ENCODE peak calls at places on chromosomes 13 and 19, in nine cellular contexts. I is astrocyte of the spinal cord, Q is cardiac muscle cell, D is tibial artery, A is neural progenitor cell, Y is HCT116, T is AG09309, C is endodermal cell, N is cardiac fibroblast. W is an unnamed sample.

GRCh38 chr19:19563348-19563848 is 25.3 kb downstream of the CILP2 start:
- DNase-seq in I (no peak), Q (no peak), D (no peak), A (no peak), Y (no peak), T (no peak), C (no peak), N (no peak), W (no peak)

GRCh38 chr19:56958428-56958827 is 117.9 kb upstream of the PEG3 start:
- DNase-seq in I (no peak), Q (no peak), D (no peak), A (no peak), Y (no peak), T (no peak), C (no peak), N (no peak), W (no peak)

GRCh38 chr13:112510987-112511715 is 76.8 kb downstream of the TUBGCP3 start:
- DNase-seq in I (no peak), Q (no peak), D (no peak), A (no peak), Y (no peak), T (no peak), C (peak), N (no peak), W (no peak)

GRCh38 chr13:46369506-46370268 is 17.4 kb downstream of the RUBCNL start:
- DNase-seq in I (peak), Q (peak), D (no peak), A (no peak), Y (no peak), T (peak), C (no peak), N (peak), W (no peak)

GRCh38 chr13:80341771-80342271 is 895 bp upstream of the SPRY2 start:
- DNase-seq in I (peak), Q (peak), D (peak), A (peak), Y (no peak), T (no peak), C (peak), N (peak), W (peak)

GRCh38 chr13:97904059-97904458 is 49.4 kb upstream of the IPO5 start:
- DNase-seq in I (no peak), Q (no peak), D (no peak), A (no peak), Y (no peak), T (no peak), C (no peak), N (no peak), W (no peak)

GRCh38 chr13:92029641-92030040 is 631.2 kb downstream of the GPC5 start:
- DNase-seq in I (no peak), Q (no peak), D (no peak), A (no peak), Y (no peak), T (no peak), C (no peak), N (no peak), W (no peak)

GRCh38 chr13:84980571-84980970 is 818.6 kb downstream of the SLITRK6 start:
- DNase-seq in I (no peak), Q (no peak), D (no peak), A (no peak), Y (no peak), T (no peak), C (no peak), N (no peak), W (no peak)

GRCh38 chr13:67147257-67148218 is 82.6 kb downstream of the PCDH9 start:
- DNase-seq in I (peak), Q (peak), D (no peak), A (peak), Y (no peak), T (no peak), C (no peak), N (peak), W (no peak)

GRCh38 chr19:21698215-21698614 is 69.2 kb downstream of the ZNF100 start:
- DNase-seq in I (peak), Q (peak), D (no peak), A (peak), Y (no peak), T (peak), C (no peak), N (peak), W (no peak)

GRCh38 chr19:3277649-3278048 is 53.2 kb downstream of the CELF5 start:
- DNase-seq in I (no peak), Q (no peak), D (no peak), A (no peak), Y (no peak), T (no peak), C (no peak), N (no peak), W (no peak)

GRCh38 chr19:50203281-50204080 is at the start of gene MYH14:
- DNase-seq in I (peak), Q (peak), D (no peak), A (peak), Y (peak), T (no peak), C (peak), N (peak), W (peak)

GRCh38 chr19:54905908-54906511 is at the start of gene NCR1:
- DNase-seq in I (no peak), Q (no peak), D (no peak), A (no peak), Y (no peak), T (no peak), C (no peak), N (no peak), W (no peak)

GRCh38 chr13:35191883-35192282 is 249.8 kb downstream of the NBEA start:
- DNase-seq in I (no peak), Q (no peak), D (no peak), A (no peak), Y (no peak), T (no peak), C (no peak), N (no peak), W (no peak)

GRCh38 chr19:43997631-43998290 is 5.0 kb upstream of the ZNF230 start:
- DNase-seq in I (peak), Q (peak), D (no peak), A (no peak), Y (no peak), T (peak), C (peak), N (peak), W (no peak)

GRCh38 chr13:40153516-40153915 is 498.1 kb downstream of the COG6 start:
- DNase-seq in I (no peak), Q (peak), D (no peak), A (no peak), Y (no peak), T (no peak), C (no peak), N (no peak), W (no peak)

GRCh38 chr13:98155475-98156111 is 12.7 kb downstream of the FARP1 start:
- DNase-seq in I (peak), Q (peak), D (no peak), A (no peak), Y (no peak), T (no peak), C (no peak), N (peak), W (peak)

GRCh38 chr19:43524922-43525835 is 1.8 kb downstream of the ETHE1 start:
- DNase-seq in I (peak), Q (peak), D (peak), A (peak), Y (peak), T (no peak), C (peak), N (peak), W (peak)

GRCh38 chr13:51590966-51591627 is 6.8 kb downstream of the WDFY2 start:
- DNase-seq in I (peak), Q (peak), D (no peak), A (no peak), Y (no peak), T (peak), C (no peak), N (peak), W (peak)

GRCh38 chr19:49468746-49469447 is 5.1 kb upstream of the FLT3LG start:
- DNase-seq in I (peak), Q (peak), D (peak), A (peak), Y (no peak), T (no peak), C (peak), N (peak), W (peak)

GRCh38 chr13:75514080-75515040 is 23.3 kb downstream of the COMMD6 start:
- DNase-seq in I (peak), Q (peak), D (no peak), A (no peak), Y (no peak), T (peak), C (no peak), N (peak), W (no peak)

GRCh38 chr19:16076154-16076957 is at the start of gene TPM4:
- DNase-seq in I (peak), Q (peak), D (peak), A (peak), Y (peak), T (peak), C (peak), N (peak), W (peak)

GRCh38 chr19:40713939-40714338 is 2.7 kb downstream of the COQ8B start:
- DNase-seq in I (no peak), Q (no peak), D (no peak), A (no peak), Y (no peak), T (no peak), C (no peak), N (no peak), W (no peak)

GRCh38 chr13:85194482-85194881 is 604.7 kb downstream of the SLITRK6 start:
- DNase-seq in I (no peak), Q (no peak), D (no peak), A (no peak), Y (no peak), T (no peak), C (no peak), N (no peak), W (no peak)

GRCh38 chr19:45804140-45804958 is 10.8 kb downstream of the RSPH6A start:
- DNase-seq in I (no peak), Q (no peak), D (no peak), A (no peak), Y (no peak), T (no peak), C (no peak), N (no peak), W (no peak)

GRCh38 chr19:36136975-36137686 is 2.7 kb upstream of the CAPNS1 start:
- DNase-seq in I (peak), Q (peak), D (peak), A (no peak), Y (peak), T (no peak), C (no peak), N (peak), W (peak)

GRCh38 chr13:24115671-24116070 is 44.8 kb upstream of the SPATA13 start:
- DNase-seq in I (no peak), Q (no peak), D (no peak), A (no peak), Y (no peak), T (no peak), C (no peak), N (no peak), W (no peak)

GRCh38 chr13:58620171-58620570 is 988.6 kb downstream of the PCDH17 start:
- DNase-seq in I (no peak), Q (no peak), D (no peak), A (peak), Y (no peak), T (no peak), C (peak), N (no peak), W (no peak)
- H3K4me3 ChIP-seq in I (no peak), Q (no peak), D (no peak), A (no peak), Y (no peak), T (no peak), C (no peak), N (no peak), W (no peak)

DNA sequence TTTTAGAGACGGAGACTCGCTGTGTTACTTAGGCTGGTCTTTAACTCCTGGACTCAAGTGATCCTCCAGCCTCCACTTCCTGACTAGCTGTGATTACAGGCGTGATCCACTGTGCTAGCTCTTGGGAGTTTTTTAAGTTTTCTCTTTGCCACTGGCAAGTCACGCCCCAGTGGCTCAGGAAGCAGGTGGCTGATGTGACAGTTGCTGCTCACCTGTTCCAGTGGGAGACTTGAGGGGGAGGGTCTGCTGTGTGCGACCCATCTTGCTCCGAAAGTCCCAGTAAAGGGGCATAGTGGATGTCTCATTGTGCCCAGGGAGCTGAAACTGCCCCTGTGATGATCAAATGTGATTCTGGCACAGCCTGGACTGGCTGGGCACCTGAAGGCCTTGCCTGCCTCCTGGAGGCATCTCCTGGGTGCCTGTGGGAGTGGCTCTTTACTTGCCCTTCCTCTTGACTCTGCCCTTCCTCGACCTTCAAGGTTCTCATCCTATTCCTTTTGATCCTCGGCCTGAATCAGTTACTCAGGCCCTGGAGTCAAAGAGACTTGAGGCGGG is 7.8 kb downstream of the SMARCA4 start:
- DNase-seq in I (no peak), Q (no peak), D (no peak), A (no peak), Y (no peak), T (no peak), C (no peak), N (no peak), W (no peak)
- H3K4me3 ChIP-seq in I (no peak), Q (no peak), D (no peak), A (no peak), Y (no peak), T (no peak), C (no peak), N (no peak), W (no peak)

DNA sequence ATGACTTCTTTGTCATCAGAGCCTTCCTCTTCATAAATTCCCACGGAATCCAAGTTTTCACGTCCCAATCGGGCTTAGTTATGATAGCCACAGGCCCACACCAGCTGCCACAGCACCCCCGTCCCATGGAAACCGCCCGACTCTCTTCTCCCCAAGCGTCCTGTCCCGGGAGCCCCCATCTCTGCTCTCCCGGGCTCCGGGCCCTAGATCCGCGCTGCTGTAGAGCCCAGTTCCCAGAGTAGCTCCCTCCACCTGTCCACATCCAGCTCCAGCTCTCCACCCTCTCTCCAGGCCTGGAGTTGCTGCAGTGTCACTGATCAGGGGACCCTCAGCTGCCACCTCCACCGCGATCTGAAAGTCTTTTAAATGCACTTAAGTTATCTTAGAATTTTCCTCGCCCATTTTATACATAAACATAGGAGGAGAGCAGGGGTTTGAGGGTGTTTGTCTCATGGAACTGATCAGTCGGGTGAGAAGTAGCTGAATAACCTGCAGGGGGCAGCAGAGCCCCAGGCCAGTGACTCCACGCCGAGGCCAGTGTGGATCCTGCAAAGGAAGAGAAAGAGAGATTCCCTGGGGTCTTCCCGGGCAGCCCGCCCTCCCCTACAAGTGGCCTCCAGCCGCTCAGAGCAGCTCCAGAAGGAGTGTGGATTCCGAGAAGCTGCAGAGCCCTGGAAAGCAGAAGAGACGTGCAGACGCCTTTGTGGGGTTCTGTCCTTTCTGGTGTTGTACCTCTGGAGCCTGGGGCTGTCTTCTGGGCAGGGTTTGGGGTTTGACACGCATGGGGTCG is 1.1 kb upstream of the ZNF763 start:
- DNase-seq in I (peak), Q (peak), D (peak), A (peak), Y (no peak), T (no peak), C (peak), N (peak), W (peak)
- H3K4me3 ChIP-seq in I (no peak), Q (no peak), D (peak), A (peak), Y (no peak), T (no peak), C (peak), N (no peak), W (peak)

GRCh38 chr19:10205636-10206035 is 10.9 kb upstream of the DNMT1 start:
- DNase-seq in I (no peak), Q (no peak), D (no peak), A (no peak), Y (no peak), T (no peak), C (no peak), N (no peak), W (no peak)

GRCh38 chr19:10207026-10207425 is 12.3 kb upstream of the DNMT1 start:
- DNase-seq in I (no peak), Q (no peak), D (no peak), A (no peak), Y (no peak), T (no peak), C (no peak), N (no peak), W (no peak)

GRCh38 chr19:10203686-10204085 is 8.9 kb upstream of the DNMT1 start:
- DNase-seq in I (no peak), Q (no peak), D (no peak), A (no peak), Y (no peak), T (no peak), C (no peak), N (no peak), W (no peak)

GRCh38 chr19:10206226-10206873 is 11.6 kb upstream of the DNMT1 start:
- DNase-seq in I (peak), Q (peak), D (no peak), A (no peak), Y (no peak), T (no peak), C (no peak), N (peak), W (no peak)

DNA sequence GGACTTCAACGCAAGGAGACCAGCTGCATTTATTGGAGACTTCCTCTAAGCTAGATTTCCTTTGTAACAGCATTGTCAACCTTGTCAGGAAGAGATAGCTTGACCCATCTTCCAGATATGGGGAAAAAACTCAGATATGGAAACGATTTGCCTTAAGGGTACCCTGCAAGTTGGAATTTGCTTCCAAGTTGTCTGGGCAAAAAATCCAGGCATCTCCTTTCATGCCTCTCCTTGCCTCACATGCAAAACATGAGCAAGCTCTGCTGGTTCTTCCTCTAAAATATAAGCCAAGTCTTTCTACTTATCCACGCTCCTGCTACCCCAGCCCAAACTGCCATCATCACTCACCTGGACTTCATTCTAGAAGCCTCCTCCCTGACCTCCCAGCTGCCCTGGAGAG is 6.4 kb upstream of the DNMT1 start:
- DNase-seq in I (no peak), Q (no peak), D (no peak), A (no peak), Y (no peak), T (no peak), C (no peak), N (no peak), W (no peak)
- H3K4me3 ChIP-seq in I (no peak), Q (no peak), D (no peak), A (no peak), Y (no peak), T (no peak), C (no peak), N (no peak), W (no peak)

GRCh38 chr13:74026753-74027152 is 107.5 kb downstream of the KLF12 start:
- DNase-seq in I (peak), Q (peak), D (no peak), A (no peak), Y (no peak), T (no peak), C (peak), N (peak), W (no peak)
- H3K4me3 ChIP-seq in I (no peak), Q (peak), D (no peak), A (no peak), Y (no peak), T (no peak), C (peak), N (no peak), W (no peak)

DNA sequence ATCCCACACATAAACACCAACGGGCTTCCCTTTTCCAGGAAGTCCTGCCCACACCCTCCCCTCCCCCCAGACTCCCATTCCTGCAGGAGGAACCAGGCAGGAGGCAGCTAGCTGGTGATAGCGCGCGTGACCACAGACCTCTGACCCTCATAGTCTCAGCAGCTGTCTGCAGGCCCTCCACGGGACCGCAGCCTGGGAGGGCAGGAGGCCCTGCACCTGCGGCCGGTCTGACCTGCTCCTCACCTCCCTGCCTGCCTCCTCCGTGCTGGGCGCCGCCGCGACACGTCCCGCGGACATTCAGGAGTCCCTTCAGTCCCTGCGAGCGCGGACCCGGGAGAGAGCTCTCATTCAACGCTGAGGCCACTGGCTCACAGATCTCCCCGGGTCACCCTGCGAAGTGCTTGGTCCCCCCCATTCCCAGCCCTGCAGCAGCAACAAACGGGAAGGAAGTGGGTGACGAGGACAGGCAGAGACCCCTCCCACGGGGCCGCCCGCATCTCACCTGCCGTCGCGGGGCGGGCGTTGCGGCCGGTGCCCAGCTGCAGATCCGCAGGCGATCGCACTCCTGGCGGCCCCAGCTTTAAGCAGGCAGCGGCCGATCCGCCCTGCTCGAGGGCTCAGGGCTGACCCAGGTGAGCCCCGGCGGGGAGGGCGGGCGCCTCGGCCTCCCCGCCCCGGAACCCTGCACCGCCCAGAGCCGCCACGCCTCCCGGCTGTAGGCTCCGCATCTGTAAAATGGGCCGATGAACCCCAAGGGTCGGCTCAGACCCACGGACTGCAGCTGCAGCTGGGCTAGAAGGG is 1.1 kb upstream of the ACP5 start:
- DNase-seq in I (no peak), Q (peak), D (peak), A (peak), Y (no peak), T (no peak), C (peak), N (no peak), W (peak)
- H3K4me3 ChIP-seq in I (no peak), Q (no peak), D (peak), A (peak), Y (no peak), T (no peak), C (no peak), N (peak), W (peak)

GRCh38 chr19:1264801-1265610 is 4.1 kb upstream of the CIRBP start:
- DNase-seq in I (peak), Q (peak), D (peak), A (peak), Y (no peak), T (no peak), C (peak), N (peak), W (peak)

GRCh38 chr19:1266116-1266817 is 2.9 kb upstream of the CIRBP start:
- DNase-seq in I (peak), Q (peak), D (peak), A (peak), Y (no peak), T (no peak), C (peak), N (peak), W (peak)

GRCh38 chr19:1267441-1268391 is 1.4 kb upstream of the CIRBP start:
- DNase-seq in I (peak), Q (no peak), D (peak), A (peak), Y (no peak), T (no peak), C (peak), N (peak), W (no peak)

GRCh38 chr19:1266818-1267440 is 2.2 kb upstream of the CIRBP start:
- DNase-seq in I (peak), Q (peak), D (peak), A (peak), Y (no peak), T (no peak), C (peak), N (no peak), W (peak)

GRCh38 chr19:1265611-1266115 is 3.5 kb upstream of the CIRBP start:
- DNase-seq in I (peak), Q (peak), D (peak), A (no peak), Y (no peak), T (no peak), C (no peak), N (peak), W (peak)
- H3K4me3 ChIP-seq in I (peak), Q (peak), D (peak), A (peak), Y (peak), T (peak), C (peak), N (peak), W (peak)

GRCh38 chr19:920051-920857 is 3.1 kb downstream of the KISS1R start:
- DNase-seq in I (no peak), Q (peak), D (no peak), A (peak), Y (no peak), T (no peak), C (peak), N (no peak), W (no peak)
- H3K4me3 ChIP-seq in I (no peak), Q (peak), D (no peak), A (peak), Y (no peak), T (no peak), C (no peak), N (peak), W (no peak)